ENCODE peak calls at places on chromosome 10, in ten cellular contexts. F, N, Z, U, M, E, A, Q, R and D are unnamed samples.

GRCh38 chr10:12466701-12467100 is 117.4 kb downstream of the CAMK1D start:
- DNase-seq in F (no peak), N (no peak), Z (no peak), U (peak), M (no peak), E (peak), A (no peak), Q (no peak), R (no peak), D (no peak)

GRCh38 chr10:71821909-71822763 is 28.9 kb downstream of the PSAP start:
- DNase-seq in F (no peak), N (no peak), Z (no peak), U (peak), M (no peak), E (no peak), A (no peak), Q (no peak), R (no peak), D (no peak)

GRCh38 chr10:6406220-6407033 is 173.6 kb downstream of the PRKCQ start:
- DNase-seq in F (no peak), N (peak), Z (no peak), U (peak), M (peak), E (no peak), A (no peak), Q (no peak), R (peak), D (peak)

GRCh38 chr10:116030576-116030975 is 242.4 kb downstream of the GFRA1 start:
- DNase-seq in F (no peak), N (no peak), Z (no peak), U (no peak), M (no peak), E (no peak), A (no peak), Q (no peak), R (no peak), D (no peak)

GRCh38 chr10:59557052-59557451 is 152.6 kb downstream of the SLC16A9 start:
- DNase-seq in F (no peak), N (no peak), Z (no peak), U (no peak), M (no peak), E (no peak), A (no peak), Q (no peak), R (no peak), D (no peak)

GRCh38 chr10:5654218-5654755 is 12.1 kb downstream of the ASB13 start:
- DNase-seq in F (peak), N (no peak), Z (no peak), U (no peak), M (no peak), E (no peak), A (no peak), Q (no peak), R (no peak), D (no peak)

GRCh38 chr10:18229839-18230238 is 89.6 kb downstream of the CACNB2 start:
- DNase-seq in F (no peak), N (no peak), Z (no peak), U (peak), M (no peak), E (no peak), A (no peak), Q (no peak), R (no peak), D (no peak)

GRCh38 chr10:11794566-11794965 is 28.6 kb upstream of the PROSER2 start:
- DNase-seq in F (no peak), N (no peak), Z (no peak), U (no peak), M (no peak), E (no peak), A (no peak), Q (no peak), R (no peak), D (no peak)

GRCh38 chr10:101226506-101226887 is 2.8 kb downstream of the LBX1 start:
- DNase-seq in F (no peak), N (no peak), Z (no peak), U (no peak), M (no peak), E (no peak), A (no peak), Q (no peak), R (no peak), D (peak)

GRCh38 chr10:117165557-117166419 is 27.7 kb upstream of the VAX1 start:
- DNase-seq in F (peak), N (peak), Z (no peak), U (peak), M (peak), E (no peak), A (peak), Q (peak), R (no peak), D (peak)

GRCh38 chr10:24303522-24304310 is 94.8 kb downstream of the KIAA1217 start:
- DNase-seq in F (no peak), N (no peak), Z (no peak), U (no peak), M (no peak), E (no peak), A (no peak), Q (no peak), R (no peak), D (no peak)

GRCh38 chr10:35289198-35289597 is 47.1 kb upstream of the CCNY start:
- DNase-seq in F (no peak), N (no peak), Z (no peak), U (no peak), M (no peak), E (no peak), A (no peak), Q (no peak), R (no peak), D (no peak)

GRCh38 chr10:26909753-26910152 is 49.0 kb upstream of the ABI1 start:
- DNase-seq in F (no peak), N (no peak), Z (no peak), U (no peak), M (no peak), E (no peak), A (no peak), Q (no peak), R (no peak), D (no peak)

GRCh38 chr10:102554531-102554930 is 50.8 kb downstream of the SUFU start:
- DNase-seq in F (no peak), N (no peak), Z (no peak), U (no peak), M (no peak), E (no peak), A (no peak), Q (no peak), R (no peak), D (no peak)

GRCh38 chr10:22481106-22481505 is 135.8 kb downstream of the SPAG6 start:
- DNase-seq in F (no peak), N (no peak), Z (no peak), U (no peak), M (no peak), E (no peak), A (no peak), Q (no peak), R (no peak), D (no peak)

GRCh38 chr10:13298748-13299436 is 972 bp downstream of the PHYH start:
- DNase-seq in F (no peak), N (no peak), Z (no peak), U (no peak), M (no peak), E (no peak), A (no peak), Q (no peak), R (no peak), D (no peak)

GRCh38 chr10:51076442-51076841 is 2.2 kb downstream of the PRKG1 start:
- DNase-seq in F (no peak), N (no peak), Z (no peak), U (no peak), M (no peak), E (no peak), A (no peak), Q (no peak), R (no peak), D (no peak)

GRCh38 chr10:72834183-72834825 is 59.2 kb upstream of the OIT3 start:
- DNase-seq in F (no peak), N (peak), Z (peak), U (peak), M (peak), E (peak), A (no peak), Q (peak), R (no peak), D (peak)

GRCh38 chr10:92239600-92240288 is 51.1 kb downstream of the CPEB3 start:
- DNase-seq in F (peak), N (peak), Z (peak), U (peak), M (peak), E (peak), A (peak), Q (peak), R (peak), D (peak)

GRCh38 chr10:113485801-113486200 is 67.1 kb upstream of the HABP2 start:
- DNase-seq in F (no peak), N (no peak), Z (no peak), U (no peak), M (no peak), E (no peak), A (no peak), Q (no peak), R (no peak), D (no peak)

GRCh38 chr10:89846786-89847185 is 145.4 kb downstream of the KIF20B start:
- DNase-seq in F (no peak), N (no peak), Z (no peak), U (no peak), M (no peak), E (no peak), A (no peak), Q (no peak), R (no peak), D (no peak)

GRCh38 chr10:119263966-119264621 is 56.7 kb downstream of the GRK5 start:
- DNase-seq in F (no peak), N (no peak), Z (no peak), U (peak), M (no peak), E (no peak), A (no peak), Q (no peak), R (no peak), D (no peak)

GRCh38 chr10:67884842-67885680 is 605 bp downstream of the SIRT1 start:
- DNase-seq in F (peak), N (peak), Z (peak), U (peak), M (peak), E (peak), A (peak), Q (peak), R (peak), D (peak)

GRCh38 chr10:67883710-67884312 is 645 bp upstream of the SIRT1 start:
- DNase-seq in F (no peak), N (no peak), Z (peak), U (peak), M (peak), E (no peak), A (no peak), Q (no peak), R (no peak), D (peak)

DNA sequence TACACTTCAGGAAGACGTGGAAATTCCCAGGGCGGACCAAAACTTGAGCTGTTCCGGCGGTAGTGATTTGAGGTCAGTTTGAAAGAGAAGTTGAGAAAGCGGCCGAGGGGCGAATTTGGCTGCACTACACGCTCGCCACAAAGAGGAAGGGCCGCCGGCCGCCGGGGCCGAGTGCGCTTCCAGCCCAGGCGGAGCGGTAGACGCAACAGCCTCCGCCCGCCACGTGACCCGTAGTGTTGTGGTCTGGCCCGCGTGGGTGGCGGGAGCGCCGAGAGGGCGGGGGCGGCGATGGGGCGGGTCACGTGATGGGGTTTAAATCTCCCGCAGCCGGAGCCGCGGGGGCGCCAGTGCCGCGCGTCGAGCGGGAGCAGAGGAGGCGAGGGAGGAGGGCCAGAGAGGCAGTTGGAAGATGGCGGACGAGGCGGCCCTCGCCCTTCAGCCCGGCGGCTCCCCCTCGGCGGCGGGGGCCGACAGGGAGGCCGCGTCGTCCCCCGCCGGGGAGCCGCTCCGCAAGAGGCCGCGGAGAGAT is at the start of gene SIRT1:
- DNase-seq in F (peak), N (peak), Z (peak), U (peak), M (peak), E (peak), A (peak), Q (peak), R (peak), D (peak)
- TF ChIP-seq CTCF in F (no peak), N (no peak), Z (peak), U (no peak), M (no peak), E (no peak), A (no peak), Q (no peak), R (no peak), D (peak)

GRCh38 chr10:17116193-17116592 is 13.4 kb downstream of the CUBN start:
- DNase-seq in F (no peak), N (no peak), Z (no peak), U (no peak), M (no peak), E (no peak), A (no peak), Q (no peak), R (no peak), D (no peak)

GRCh38 chr10:17113889-17114288 is 15.7 kb downstream of the CUBN start:
- DNase-seq in F (no peak), N (peak), Z (peak), U (peak), M (no peak), E (peak), A (peak), Q (no peak), R (no peak), D (no peak)

GRCh38 chr10:17113346-17113745 is 16.3 kb downstream of the CUBN start:
- DNase-seq in F (no peak), N (no peak), Z (no peak), U (peak), M (no peak), E (no peak), A (no peak), Q (no peak), R (no peak), D (no peak)

GRCh38 chr10:17112566-17112965 is 17.0 kb downstream of the CUBN start:
- DNase-seq in F (no peak), N (no peak), Z (no peak), U (no peak), M (no peak), E (no peak), A (no peak), Q (no peak), R (no peak), D (no peak)

GRCh38 chr10:17115683-17116082 is 13.9 kb downstream of the CUBN start:
- DNase-seq in F (no peak), N (peak), Z (no peak), U (peak), M (no peak), E (no peak), A (no peak), Q (no peak), R (no peak), D (no peak)
- TF ChIP-seq CTCF in F (no peak), N (no peak), Z (no peak), U (peak), M (no peak), E (no peak), A (no peak), Q (no peak), R (no peak), D (no peak)

GRCh38 chr10:3689871-3690510 is 95.0 kb downstream of the KLF6 start:
- DNase-seq in F (no peak), N (no peak), Z (no peak), U (peak), M (no peak), E (no peak), A (no peak), Q (no peak), R (no peak), D (no peak)
- TF ChIP-seq CTCF in F (no peak), N (no peak), Z (no peak), U (no peak), M (no peak), E (no peak), A (no peak), Q (no peak), R (no peak), D (no peak)

GRCh38 chr10:106181491-106181890 is 983.0 kb downstream of the SORCS1 start:
- DNase-seq in F (no peak), N (no peak), Z (no peak), U (peak), M (no peak), E (no peak), A (no peak), Q (no peak), R (no peak), D (no peak)
- TF ChIP-seq CTCF in F (no peak), N (no peak), Z (no peak), U (no peak), M (no peak), E (no peak), A (no peak), Q (no peak), R (no peak), D (no peak)

GRCh38 chr10:104146871-104147270 is 24.9 kb downstream of the SFR1 start:
- DNase-seq in F (no peak), N (no peak), Z (no peak), U (no peak), M (no peak), E (no peak), A (no peak), Q (no peak), R (no peak), D (no peak)
- TF ChIP-seq CTCF in F (no peak), N (no peak), Z (no peak), U (no peak), M (no peak), E (no peak), A (no peak), Q (no peak), R (no peak), D (no peak)

DNA sequence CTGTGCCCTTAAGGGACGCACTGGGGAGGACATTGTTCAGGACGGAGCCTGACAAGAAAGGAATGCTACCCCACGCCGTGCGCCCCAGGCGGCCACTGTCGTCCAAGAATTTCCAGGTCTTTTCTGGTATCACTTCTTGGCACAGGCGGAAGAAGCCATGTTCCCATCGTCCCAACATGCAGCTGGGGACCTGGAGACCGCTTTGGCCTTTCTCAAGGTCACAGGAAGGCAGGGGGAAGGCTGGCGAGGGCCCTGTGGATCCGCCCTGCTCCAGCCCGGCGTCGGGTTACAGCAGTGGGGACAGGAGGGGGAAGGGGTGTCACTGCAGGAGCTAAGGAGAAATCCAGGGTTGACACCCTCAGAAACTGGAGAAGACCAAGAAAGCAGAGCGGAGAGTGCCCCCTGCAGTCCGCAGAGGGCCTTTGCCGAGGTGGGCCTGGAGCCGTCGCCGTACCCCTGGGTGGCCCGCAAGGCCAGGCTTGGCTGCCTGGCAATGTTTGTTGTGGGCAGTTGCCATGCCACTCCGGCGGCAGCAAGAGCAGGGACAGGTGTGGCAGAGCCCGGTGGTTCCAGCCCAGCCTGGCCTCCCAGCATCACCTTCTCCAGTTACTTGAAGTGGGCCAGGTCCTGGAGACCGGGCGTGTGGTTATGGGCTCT is 104.1 kb downstream of the LHPP start:
- DNase-seq in F (peak), N (peak), Z (no peak), U (peak), M (peak), E (no peak), A (peak), Q (peak), R (no peak), D (peak)
- TF ChIP-seq CTCF in F (no peak), N (peak), Z (peak), U (peak), M (peak), E (no peak), A (no peak), Q (peak), R (peak), D (peak)